ENCODE peak calls at places on chromosomes 1 and 21, in six cellular contexts. A is activated CD4-positive, alpha-beta memory T cell treated with anti-CD3 and anti-CD28 coated beads, Interleukin-2, amount 10 ng/mL, durations not matched to agents 7 days and 5 days; G is heart left ventricle; I is breast epithelium; O is Calu3; F is NCI-H2081 treated with DMSO at 0.1 percent for 48 hours. B is an unnamed sample.

GRCh38 chr1:234958702-234959649 is 169.7 kb downstream of the TOMM20 start:
- DNase-seq in A (no peak), G (no peak), I (no peak), O (no peak), F (no peak), B (no peak)

GRCh38 chr1:14630986-14631385 is 32.5 kb downstream of the KAZN start:
- DNase-seq in A (no peak), G (no peak), I (no peak), O (no peak), F (no peak), B (no peak)

GRCh38 chr1:158999301-159000069 is 10.2 kb upstream of the IFI16 start:
- DNase-seq in A (no peak), G (peak), I (peak), O (peak), F (no peak), B (peak)

GRCh38 chr1:61082336-61083013 is at the start of gene NFIA:
- DNase-seq in A (peak), G (peak), I (peak), O (peak), F (no peak), B (peak)

GRCh38 chr1:147892731-147893214 is 9.8 kb upstream of the GJA8 start:
- DNase-seq in A (peak), G (peak), I (no peak), O (peak), F (no peak), B (no peak)

GRCh38 chr21:45387506-45387905 is 17.5 kb upstream of the COL18A1 start:
- DNase-seq in A (no peak), G (peak), I (no peak), O (no peak), F (no peak), B (no peak)

GRCh38 chr1:228691926-228692325 is 43.4 kb upstream of the RHOU start:
- DNase-seq in A (no peak), G (no peak), I (no peak), O (peak), F (peak), B (peak)

GRCh38 chr1:47993356-47993755 is 3.8 kb downstream of the TRABD2B start:
- DNase-seq in A (no peak), G (no peak), I (no peak), O (no peak), F (no peak), B (no peak)

GRCh38 chr1:21290546-21290944 is 282 bp upstream of the ECE1 start:
- DNase-seq in A (no peak), G (no peak), I (no peak), O (no peak), F (no peak), B (no peak)